ENCODE peak calls at places on chromosomes 11 and 22, in seven cellular contexts. I is anterior cingulate cortex, W is NAMALWA, P is SHP77 treated with DMSO at 0.1 percent for 48 hours, T is activated T-helper 1 cell treated with Interleukin-2 at 50 U/mL for 16 hours, O is kidney, K is neuronal stem cell. S is an unnamed sample.
A peak's percentile ranks its signal among the peaks of the same experiment; 100 is the strongest.

GRCh38 chr11:26017322-26017860 is 314.5 kb upstream of the ANO3 start:
- DNase-seq in I (no peak), W (no peak), P (no peak), T (no peak), O (no peak), K (no peak), S (no peak)

GRCh38 chr11:19879309-19880087 is 166.9 kb downstream of the NAV2 start:
- DNase-seq in I (peak; percentile 50), W (no peak), P (no peak), T (no peak), O (no peak), K (no peak), S (no peak)

GRCh38 chr11:12167098-12167999 is 57.0 kb downstream of the MICAL2 start:
- DNase-seq in I (no peak), W (no peak), P (no peak), T (no peak), O (no peak), K (no peak), S (no peak)

GRCh38 chr11:23236846-23237550 is 376.7 kb upstream of the CCDC179 start:
- DNase-seq in I (no peak), W (no peak), P (no peak), T (no peak), O (no peak), K (no peak), S (no peak)

GRCh38 chr22:17672417-17672991 is 33.9 kb downstream of the BCL2L13 start:
- DNase-seq in I (no peak), W (no peak), P (no peak), T (no peak), O (no peak), K (no peak), S (no peak)

GRCh38 chr11:79095424-79095823 is 345.4 kb downstream of the TENM4 start:
- DNase-seq in I (no peak), W (no peak), P (no peak), T (no peak), O (no peak), K (no peak), S (no peak)

GRCh38 chr11:12838463-12839120 is 164.4 kb downstream of the TEAD1 start:
- DNase-seq in I (no peak), W (no peak), P (no peak), T (no peak), O (no peak), K (no peak), S (no peak)

GRCh38 chr11:110479445-110480101 is 49.8 kb downstream of the FDX1 start:
- DNase-seq in I (no peak), W (peak; percentile 51), P (no peak), T (no peak), O (no peak), K (no peak), S (no peak)

GRCh38 chr22:45680932-45681700 is 9.5 kb downstream of the ATXN10 start:
- DNase-seq in I (no peak), W (no peak), P (no peak), T (no peak), O (no peak), K (no peak), S (no peak)

GRCh38 chr22:39244496-39245129 is at the start of gene PDGFB:
- DNase-seq in I (peak; percentile 57), W (no peak), P (no peak), T (no peak), O (no peak), K (no peak), S (no peak)

GRCh38 chr11:121829159-121829643 is 286.8 kb downstream of the BLID start:
- DNase-seq in I (peak; percentile 20), W (no peak), P (no peak), T (no peak), O (no peak), K (no peak), S (no peak)

GRCh38 chr11:63829823-63830489 is 9.0 kb upstream of the MARK2 start:
- DNase-seq in I (no peak), W (peak; percentile 59), P (no peak), T (no peak), O (peak; percentile 44), K (no peak), S (peak; percentile 29)

GRCh38 chr11:34784318-34784841 is 131.8 kb downstream of the APIP start:
- DNase-seq in I (no peak), W (no peak), P (no peak), T (no peak), O (no peak), K (no peak), S (no peak)

GRCh38 chr11:71473793-71474080 is 20.7 kb downstream of the NADSYN1 start:
- DNase-seq in I (no peak), W (no peak), P (no peak), T (no peak), O (no peak), K (no peak), S (no peak)

GRCh38 chr22:32649515-32650200 is 151.8 kb upstream of the TIMP3 start:
- DNase-seq in I (no peak), W (no peak), P (no peak), T (no peak), O (no peak), K (no peak), S (no peak)

GRCh38 chr11:34243620-34244493 is 114.0 kb downstream of the ABTB2 start:
- DNase-seq in I (no peak), W (no peak), P (no peak), T (no peak), O (no peak), K (no peak), S (no peak)

S was measured in neural crest cell.